ENCODE peak calls at places on chromosome 16, in seven cellular contexts. N, Q, S, V, B, X and L are unnamed samples.
A peak's percentile ranks its signal among the peaks of the same experiment; 100 is the strongest.

GRCh38 chr16:88356124-88356726 is 26.5 kb upstream of the ZNF469 start:
- DNase-seq in X (no peak), N (no peak), S (no peak), B (no peak), Q (no peak), V (peak; percentile 79), L (no peak)

GRCh38 chr16:9048302-9048700 is 43.1 kb upstream of the HAPSTR1 start:
- DNase-seq in S (no peak), X (no peak), N (no peak), Q (no peak), B (no peak), V (no peak), L (no peak)

GRCh38 chr16:83100679-83101078 is 473.9 kb downstream of the CDH13 start:
- DNase-seq in V (no peak), S (no peak), Q (no peak), B (no peak), X (no peak), N (no peak), L (no peak)

GRCh38 chr16:12119562-12119961 is 143.0 kb downstream of the SNX29 start:
- DNase-seq in N (no peak), S (no peak), V (peak; percentile 52), B (no peak), Q (no peak), X (no peak), L (no peak)

GRCh38 chr16:73149329-73149728 is 101.4 kb upstream of the ZFHX3 start:
- DNase-seq in B (no peak), S (no peak), V (no peak), Q (no peak), N (no peak), X (no peak), L (no peak)

GRCh38 chr16:64098451-64098850 is 1023.4 kb downstream of the CDH11 start:
- DNase-seq in X (no peak), N (no peak), Q (no peak), V (no peak), S (no peak), B (no peak), L (no peak)

GRCh38 chr16:4984174-4985000 is 26.3 kb downstream of the SEC14L5 start:
- DNase-seq in X (no peak), B (no peak), Q (no peak), N (no peak), S (no peak), V (no peak), L (no peak)

GRCh38 chr16:67525176-67525860 is 3.3 kb upstream of the RIPOR1 start:
- DNase-seq in Q (no peak), S (no peak), B (no peak), V (no peak), X (no peak), N (no peak), L (no peak)

GRCh38 chr16:79786389-79786788 is 185.9 kb upstream of the MAF start:
- DNase-seq in X (no peak), N (no peak), V (no peak), B (no peak), Q (no peak), S (no peak), L (no peak)

GRCh38 chr16:31023252-31023602 is 10.1 kb upstream of the STX4 start:
- DNase-seq in Q (no peak), N (no peak), B (no peak), X (no peak), V (no peak), S (no peak), L (no peak)

GRCh38 chr16:8785408-8785807 is 12.0 kb downstream of the TMEM186 start:
- DNase-seq in S (no peak), Q (no peak), N (no peak), B (no peak), X (no peak), V (no peak), L (no peak)

GRCh38 chr16:29029168-29029994 is 44.5 kb downstream of the LAT start:
- DNase-seq in Q (no peak), B (peak; percentile 50), X (no peak), N (peak; percentile 52), S (peak; percentile 74), V (no peak), L (peak; percentile 85)

GRCh38 chr16:2016407-2016922 is 3.1 kb upstream of the NPW start:
- DNase-seq in Q (no peak), B (no peak), N (no peak), S (no peak), V (no peak), X (no peak), L (no peak)

GRCh38 chr16:3458278-3458851 is 14.9 kb downstream of the NAA60 start:
- DNase-seq in Q (no peak), X (no peak), N (no peak), B (no peak), V (no peak), S (no peak), L (no peak)

GRCh38 chr16:10972108-10972955 is 28.0 kb downstream of the CLEC16A start:
- DNase-seq in B (no peak), N (no peak), X (no peak), Q (no peak), V (no peak), S (no peak), L (no peak)

GRCh38 chr16:77960771-77961170 is 61.6 kb upstream of the CLEC3A start:
- DNase-seq in B (no peak), N (no peak), Q (no peak), S (no peak), X (no peak), V (no peak), L (no peak)

GRCh38 chr16:83652898-83653297 is 154.9 kb upstream of the HSBP1 start:
- DNase-seq in N (no peak), V (no peak), X (no peak), B (no peak), Q (no peak), S (no peak), L (no peak)

GRCh38 chr16:88423448-88423850 is 29.6 kb upstream of the ZFPM1 start:
- DNase-seq in S (no peak), X (no peak), N (no peak), Q (no peak), V (no peak), B (no peak), L (no peak)

GRCh38 chr16:29815032-29815721 is 775 bp upstream of the PAGR1 start:
- DNase-seq in Q (no peak), N (peak; percentile 41), V (no peak), S (peak; percentile 53), X (no peak), B (no peak), L (no peak)

GRCh38 chr16:81697321-81697885 is 81.7 kb upstream of the PLCG2 start:
- DNase-seq in X (peak; percentile 16), Q (no peak), B (no peak), S (peak; percentile 61), N (peak; percentile 24), V (peak; percentile 72), L (no peak)

GRCh38 chr16:87936375-87937230 is at the start of gene CA5A:
- DNase-seq in V (no peak), S (no peak), Q (no peak), B (no peak), N (no peak), X (no peak), L (no peak)

GRCh38 chr16:84603115-84603816 is 14.6 kb downstream of the COTL1 start:
- DNase-seq in V (no peak), B (peak; percentile 85), Q (no peak), X (no peak), S (peak; percentile 36), N (no peak), L (peak; percentile 44)

GRCh38 chr16:50842589-50842988 is 100.7 kb downstream of the CYLD start:
- DNase-seq in V (no peak), N (no peak), Q (no peak), X (no peak), B (no peak), S (no peak), L (no peak)

GRCh38 chr16:49643429-49644142 is 212.3 kb downstream of the ZNF423 start:
- DNase-seq in X (no peak), B (peak; percentile 62), Q (no peak), N (no peak), S (no peak), V (no peak), L (no peak)